ENCODE peak calls at places on chromosomes 3 and 15, in five cellular contexts. One of them, this sample, is unnamed.
A peak's percentile ranks its signal among the peaks of the same experiment; 100 is the strongest.

GRCh38 chr3:1118074-1118473 is 25.2 kb downstream of the CNTN6 start:
- DNase-seq in sigmoid colon: no peak
- DNase-seq in endothelial cell of umbilical vein: no peak
- DNase-seq in GM23338: no peak
- DNase-seq in foreskin keratinocyte: peak; percentile 80
- DNase-seq in this sample: no peak

GRCh38 chr3:36776436-36776835 is 12.1 kb upstream of the DCLK3 start:
- DNase-seq in sigmoid colon: no peak
- DNase-seq in endothelial cell of umbilical vein: no peak
- DNase-seq in GM23338: no peak
- DNase-seq in foreskin keratinocyte: no peak
- DNase-seq in this sample: no peak

GRCh38 chr3:142445816-142446254 is 2.0 kb downstream of the XRN1 start:
- DNase-seq in sigmoid colon: no peak
- DNase-seq in endothelial cell of umbilical vein: peak; percentile 14
- DNase-seq in GM23338: no peak
- DNase-seq in foreskin keratinocyte: peak; percentile 18
- DNase-seq in this sample: no peak

GRCh38 chr3:42855547-42856380 is 19.9 kb downstream of the CYP8B1 start:
- DNase-seq in sigmoid colon: no peak
- DNase-seq in endothelial cell of umbilical vein: no peak
- DNase-seq in GM23338: no peak
- DNase-seq in foreskin keratinocyte: no peak
- DNase-seq in this sample: no peak

GRCh38 chr3:114401346-114401745 is 107.5 kb downstream of the TIGIT start:
- DNase-seq in sigmoid colon: no peak
- DNase-seq in endothelial cell of umbilical vein: no peak
- DNase-seq in GM23338: no peak
- DNase-seq in foreskin keratinocyte: no peak
- DNase-seq in this sample: no peak

GRCh38 chr15:60798821-60799220 is 319.9 kb upstream of the ICE2 start:
- DNase-seq in sigmoid colon: no peak
- DNase-seq in endothelial cell of umbilical vein: no peak
- DNase-seq in GM23338: no peak
- DNase-seq in foreskin keratinocyte: peak; percentile 54
- DNase-seq in this sample: peak; percentile 15

GRCh38 chr3:76687019-76687418 is 352.9 kb upstream of the ROBO2 start:
- DNase-seq in sigmoid colon: no peak
- DNase-seq in endothelial cell of umbilical vein: no peak
- DNase-seq in GM23338: no peak
- DNase-seq in foreskin keratinocyte: no peak
- DNase-seq in this sample: no peak

GRCh38 chr3:154486949-154487348 is 57.0 kb upstream of the GPR149 start:
- DNase-seq in sigmoid colon: no peak
- DNase-seq in endothelial cell of umbilical vein: no peak
- DNase-seq in GM23338: peak; percentile 11
- DNase-seq in foreskin keratinocyte: no peak
- DNase-seq in this sample: no peak

GRCh38 chr3:108951802-108952474 is 1.7 kb downstream of the GUCA1C start:
- DNase-seq in sigmoid colon: no peak
- DNase-seq in endothelial cell of umbilical vein: no peak
- DNase-seq in GM23338: no peak
- DNase-seq in foreskin keratinocyte: peak; percentile 5
- DNase-seq in this sample: no peak

GRCh38 chr15:48029656-48030055 is 91.1 kb upstream of the SLC24A5 start:
- DNase-seq in sigmoid colon: no peak
- DNase-seq in endothelial cell of umbilical vein: no peak
- DNase-seq in GM23338: no peak
- DNase-seq in foreskin keratinocyte: no peak
- DNase-seq in this sample: no peak

GRCh38 chr15:40010681-40011080 is 28.3 kb downstream of the SRP14 start:
- DNase-seq in sigmoid colon: no peak
- DNase-seq in endothelial cell of umbilical vein: no peak
- DNase-seq in GM23338: no peak
- DNase-seq in foreskin keratinocyte: no peak
- DNase-seq in this sample: peak; percentile 23

GRCh38 chr15:39682366-39682765 is 100.3 kb downstream of the FSIP1 start:
- DNase-seq in sigmoid colon: no peak
- DNase-seq in endothelial cell of umbilical vein: no peak
- DNase-seq in GM23338: no peak
- DNase-seq in foreskin keratinocyte: no peak
- DNase-seq in this sample: no peak

GRCh38 chr3:43489918-43490317 is 131.9 kb downstream of the ANO10 start:
- DNase-seq in sigmoid colon: no peak
- DNase-seq in endothelial cell of umbilical vein: peak; percentile 24
- DNase-seq in GM23338: no peak
- DNase-seq in foreskin keratinocyte: no peak
- DNase-seq in this sample: no peak

GRCh38 chr15:49901867-49902775 is 216.9 kb downstream of the ATP8B4 start:
- DNase-seq in sigmoid colon: no peak
- DNase-seq in endothelial cell of umbilical vein: no peak
- DNase-seq in GM23338: no peak
- DNase-seq in foreskin keratinocyte: no peak
- DNase-seq in this sample: no peak

GRCh38 chr3:158167737-158168469 is 58.0 kb downstream of the RSRC1 start:
- DNase-seq in sigmoid colon: no peak
- DNase-seq in endothelial cell of umbilical vein: peak; percentile 75
- DNase-seq in GM23338: no peak
- DNase-seq in foreskin keratinocyte: peak; percentile 89
- DNase-seq in this sample: peak; percentile 85
- H3K27ac ChIP-seq in sigmoid colon: no peak overlapping the region
- H3K27ac ChIP-seq in endothelial cell of umbilical vein: no peak overlapping the region
- H3K27ac ChIP-seq in GM23338: no peak overlapping the region
- H3K27ac ChIP-seq in foreskin keratinocyte: no peak overlapping the region
- H3K27ac ChIP-seq in this sample: no peak overlapping the region

DNA sequence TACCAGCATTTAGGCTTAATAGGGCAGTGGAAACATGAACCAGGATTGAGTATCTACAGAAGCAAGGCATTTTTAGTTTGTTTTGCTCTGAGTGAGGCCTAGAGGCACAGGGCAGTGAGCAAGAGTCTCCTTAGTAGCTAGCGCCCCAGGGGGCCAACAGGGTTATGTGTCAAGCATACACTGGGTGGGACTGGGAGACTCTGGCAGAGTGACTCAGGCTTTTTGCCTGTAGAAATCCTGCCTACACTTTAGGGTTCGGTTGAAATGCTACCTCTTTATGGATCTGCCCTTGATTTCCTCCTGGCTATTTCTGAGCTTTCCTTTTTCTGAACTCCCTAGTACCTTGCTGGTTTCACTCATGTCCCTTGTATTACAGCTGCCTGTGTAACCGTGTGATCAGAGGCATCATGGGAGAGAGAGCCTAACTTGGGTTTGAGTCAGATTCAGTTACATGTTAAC is 72.2 kb downstream of the TOP2B start:
- DNase-seq in sigmoid colon: peak; percentile 67
- DNase-seq in endothelial cell of umbilical vein: peak; percentile 47
- DNase-seq in GM23338: peak; percentile 59
- DNase-seq in foreskin keratinocyte: peak; percentile 70
- DNase-seq in this sample: no peak
- TF ChIP-seq CTCF in sigmoid colon: no peak
- TF ChIP-seq CTCF in endothelial cell of umbilical vein: peak; percentile 7
- TF ChIP-seq CTCF in GM23338: peak; percentile 44
- TF ChIP-seq CTCF in foreskin keratinocyte: peak; percentile 58
- TF ChIP-seq CTCF in this sample: peak; percentile 38

GRCh38 chr3:122316368-122316767 is 8.7 kb upstream of the CSTA start:
- DNase-seq in sigmoid colon: no peak
- DNase-seq in endothelial cell of umbilical vein: no peak
- DNase-seq in GM23338: no peak
- DNase-seq in foreskin keratinocyte: no peak
- DNase-seq in this sample: no peak

GRCh38 chr3:122312826-122313225 is 12.2 kb upstream of the CSTA start:
- DNase-seq in sigmoid colon: no peak
- DNase-seq in endothelial cell of umbilical vein: no peak
- DNase-seq in GM23338: no peak
- DNase-seq in foreskin keratinocyte: no peak
- DNase-seq in this sample: no peak

GRCh38 chr3:122313261-122313660 is 11.8 kb upstream of the CSTA start:
- DNase-seq in sigmoid colon: no peak
- DNase-seq in endothelial cell of umbilical vein: no peak
- DNase-seq in GM23338: no peak
- DNase-seq in foreskin keratinocyte: no peak
- DNase-seq in this sample: no peak

GRCh38 chr3:122315619-122316018 is 9.4 kb upstream of the CSTA start:
- DNase-seq in sigmoid colon: no peak
- DNase-seq in endothelial cell of umbilical vein: no peak
- DNase-seq in GM23338: peak; percentile 69
- DNase-seq in foreskin keratinocyte: no peak
- DNase-seq in this sample: no peak

GRCh38 chr3:122314467-122314866 is 10.6 kb upstream of the CSTA start:
- DNase-seq in sigmoid colon: no peak
- DNase-seq in endothelial cell of umbilical vein: no peak
- DNase-seq in GM23338: no peak
- DNase-seq in foreskin keratinocyte: peak; percentile 86
- DNase-seq in this sample: no peak
- H3K27ac ChIP-seq in sigmoid colon: no peak overlapping the region
- H3K27ac ChIP-seq in endothelial cell of umbilical vein: no peak overlapping the region
- H3K27ac ChIP-seq in GM23338: no peak overlapping the region
- H3K27ac ChIP-seq in foreskin keratinocyte: peak overlapping the region; percentile 55
- H3K27ac ChIP-seq in this sample: no peak overlapping the region

GRCh38 chr3:149655826-149656599 is 1.8 kb downstream of the WWTR1 start:
- DNase-seq in sigmoid colon: no peak
- DNase-seq in endothelial cell of umbilical vein: peak; percentile 50
- DNase-seq in GM23338: no peak
- DNase-seq in foreskin keratinocyte: no peak
- DNase-seq in this sample: no peak
- TF ChIP-seq CTCF in sigmoid colon: no peak
- TF ChIP-seq CTCF in endothelial cell of umbilical vein: no peak
- TF ChIP-seq CTCF in GM23338: no peak
- TF ChIP-seq CTCF in foreskin keratinocyte: no peak
- TF ChIP-seq CTCF in this sample: no peak